ENCODE peak calls at places on chromosomes 6 and 20, in eight cellular contexts. Z, V, B, L, E, Y, X and K are unnamed samples.

GRCh38 chr20:49983848-49984408 is 1.1 kb downstream of the SNAI1 start:
- DNase-seq in Z (peak; percentile 58), V (no peak), B (peak; percentile 63), L (no peak), E (no peak), Y (peak; percentile 69), X (no peak), K (no peak)

GRCh38 chr20:828987-829386 is 4.5 kb upstream of the FAM110A start:
- DNase-seq in Z (no peak), V (peak; percentile 12), B (no peak), L (no peak), E (no peak), Y (no peak), X (no peak), K (no peak)

GRCh38 chr6:88952065-88952704 is 11.2 kb downstream of the RNGTT start:
- DNase-seq in Z (no peak), V (no peak), B (no peak), L (no peak), E (no peak), Y (no peak), X (no peak), K (peak; percentile 9)

GRCh38 chr6:53573299-53573698 is 28.4 kb upstream of the GCLC start:
- DNase-seq in Z (no peak), V (no peak), B (no peak), L (no peak), E (no peak), Y (peak; percentile 62), X (no peak), K (no peak)

GRCh38 chr6:1657116-1657776 is 47.5 kb downstream of the FOXC1 start:
- DNase-seq in Z (no peak), V (no peak), B (no peak), L (no peak), E (no peak), Y (no peak), X (no peak), K (no peak)

GRCh38 chr6:108363756-108364356 is 69.0 kb downstream of the AFG1L start:
- DNase-seq in Z (no peak), V (no peak), B (no peak), L (no peak), E (no peak), Y (no peak), X (no peak), K (peak; percentile 67)

GRCh38 chr6:168121308-168121665 is 42.3 kb upstream of the FRMD1 start:
- DNase-seq in Z (no peak), V (peak; percentile 61), B (no peak), L (no peak), E (no peak), Y (no peak), X (no peak), K (no peak)

GRCh38 chr6:123986938-123987337 is 183.3 kb downstream of the NKAIN2 start:
- DNase-seq in Z (no peak), V (no peak), B (no peak), L (no peak), E (no peak), Y (no peak), X (no peak), K (no peak)

GRCh38 chr6:89368107-89368506 is 15.6 kb upstream of the UBE2J1 start:
- DNase-seq in Z (peak; percentile 83), V (no peak), B (peak; percentile 65), L (peak; percentile 36), E (peak; percentile 59), Y (peak; percentile 60), X (peak; percentile 59), K (peak; percentile 36)

GRCh38 chr6:57328074-57328473 is 10.6 kb downstream of the PRIM2 start:
- DNase-seq in Z (no peak), V (no peak), B (no peak), L (no peak), E (no peak), Y (no peak), X (no peak), K (no peak)

GRCh38 chr6:41519305-41519747 is 26.9 kb upstream of the FOXP4 start:
- DNase-seq in Z (no peak), V (no peak), B (no peak), L (no peak), E (no peak), Y (no peak), X (no peak), K (no peak)

GRCh38 chr6:12637960-12638641 is 78.5 kb upstream of the PHACTR1 start:
- DNase-seq in Z (peak; percentile 65), V (no peak), B (peak; percentile 18), L (no peak), E (no peak), Y (peak; percentile 32), X (peak; percentile 14), K (peak; percentile 81)

GRCh38 chr6:8108031-8108660 is 5.8 kb upstream of the EEF1E1 start:
- DNase-seq in Z (peak; percentile 84), V (no peak), B (peak; percentile 95), L (no peak), E (no peak), Y (no peak), X (no peak), K (peak; percentile 94)

GRCh38 chr20:59836768-59837167 is 96.7 kb downstream of the SYCP2 start:
- DNase-seq in Z (no peak), V (no peak), B (no peak), L (no peak), E (no peak), Y (peak; percentile 8), X (no peak), K (peak; percentile 42)

GRCh38 chr6:130681028-130681427 is 146.2 kb upstream of the SMLR1 start:
- DNase-seq in Z (peak; percentile 73), V (no peak), B (peak; percentile 85), L (no peak), E (no peak), Y (no peak), X (no peak), K (peak; percentile 81)

GRCh38 chr6:147972436-147972835 is 370.2 kb upstream of the SASH1 start:
- DNase-seq in Z (no peak), V (no peak), B (no peak), L (no peak), E (no peak), Y (no peak), X (no peak), K (no peak)

GRCh38 chr6:137589067-137589848 is 95.1 kb upstream of the OLIG3 start:
- DNase-seq in Z (no peak), V (no peak), B (peak; percentile 36), L (peak; percentile 39), E (peak; percentile 64), Y (peak; percentile 54), X (no peak), K (peak; percentile 47)

GRCh38 chr6:12071064-12071615 is 59.0 kb downstream of the HIVEP1 start:
- DNase-seq in Z (no peak), V (no peak), B (no peak), L (no peak), E (no peak), Y (no peak), X (no peak), K (peak; percentile 52)

GRCh38 chr6:166862287-166862977 is 93.9 kb downstream of the RNASET2 start:
- DNase-seq in Z (peak; percentile 21), V (peak; percentile 83), B (no peak), L (no peak), E (peak; percentile 33), Y (peak; percentile 91), X (peak; percentile 22), K (no peak)

GRCh38 chr20:56043227-56043626 is 37.9 kb upstream of the CBLN4 start:
- DNase-seq in Z (no peak), V (no peak), B (no peak), L (no peak), E (no peak), Y (no peak), X (no peak), K (no peak)

GRCh38 chr20:5221078-5221430 is 94.2 kb downstream of the CDS2 start:
- DNase-seq in Z (peak; percentile 4), V (no peak), B (no peak), L (no peak), E (no peak), Y (no peak), X (no peak), K (no peak)

GRCh38 chr6:158630944-158631616 is 13.5 kb downstream of the DYNLT1 start:
- DNase-seq in Z (no peak), V (no peak), B (peak; percentile 60), L (no peak), E (no peak), Y (no peak), X (no peak), K (peak; percentile 74)

GRCh38 chr6:158344534-158344933 is 32.3 kb downstream of the TULP4 start:
- DNase-seq in Z (no peak), V (no peak), B (no peak), L (no peak), E (no peak), Y (no peak), X (no peak), K (no peak)

DNA sequence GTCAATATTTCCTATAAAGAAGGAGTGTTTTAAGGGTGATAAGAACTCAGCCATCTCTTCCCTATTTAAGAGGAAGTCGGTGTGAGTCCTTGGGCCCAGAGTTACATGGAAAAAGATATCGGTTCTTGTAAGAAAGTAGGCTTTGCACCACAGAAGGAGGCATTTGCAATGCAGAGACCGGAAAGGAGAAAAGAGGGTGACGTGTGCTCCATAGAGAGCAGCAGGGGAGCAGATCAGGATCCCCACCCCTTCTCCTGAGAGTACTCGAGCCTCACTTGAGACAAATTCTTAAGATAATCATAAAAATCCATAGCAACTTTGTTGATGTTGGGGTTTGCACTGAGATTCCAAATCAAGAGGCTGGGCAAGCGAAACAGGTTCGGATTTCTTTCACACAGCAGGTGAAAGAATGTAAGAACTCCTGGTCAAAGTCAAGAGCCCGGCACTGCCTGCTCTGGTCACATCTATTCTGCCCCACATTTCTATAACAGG is 27.8 kb downstream of the FOXA2 start:
- DNase-seq in Z (no peak), V (no peak), B (no peak), L (no peak), E (no peak), Y (no peak), X (no peak), K (no peak)
- H3K27me3 ChIP-seq in Z (peaks cover 47% of the 10 kb centered on the region), V (peaks cover 74% of the 10 kb centered on the region), B (no peaks in the 10 kb centered on the region), L (no peaks in the 10 kb centered on the region), E (no peaks in the 10 kb centered on the region), Y (peaks cover 52% of the 10 kb centered on the region), X (peaks cover 90% of the 10 kb centered on the region), K (no peaks in the 10 kb centered on the region)

GRCh38 chr20:20495719-20496474 is 128.0 kb downstream of the INSM1 start:
- DNase-seq in Z (no peak), V (no peak), B (no peak), L (no peak), E (no peak), Y (no peak), X (no peak), K (no peak)
- H3K36me3 ChIP-seq in Z (peaks cover 15% of the 10 kb centered on the region), V (peaks cover 33% of the 10 kb centered on the region), B (no peaks in the 10 kb centered on the region), L (peaks cover 12% of the 10 kb centered on the region), E (peaks cover 16% of the 10 kb centered on the region), Y (no peaks in the 10 kb centered on the region), X (peaks cover 85% of the 10 kb centered on the region), K (peaks cover 5% of the 10 kb centered on the region)

GRCh38 chr6:99607416-99608036 is 893 bp downstream of the PRDM13 start:
- DNase-seq in Z (no peak), V (no peak), B (no peak), L (no peak), E (no peak), Y (peak; percentile 55), X (no peak), K (no peak)
- H3K27me3 ChIP-seq in Z (peaks cover 97% of the 10 kb centered on the region), V (peaks cover 100% of the 10 kb centered on the region), B (peaks cover 90% of the 10 kb centered on the region), L (peaks cover 67% of the 10 kb centered on the region), E (peaks cover 74% of the 10 kb centered on the region), Y (peaks cover 100% of the 10 kb centered on the region), X (peaks cover 100% of the 10 kb centered on the region), K (peaks cover 79% of the 10 kb centered on the region)

DNA sequence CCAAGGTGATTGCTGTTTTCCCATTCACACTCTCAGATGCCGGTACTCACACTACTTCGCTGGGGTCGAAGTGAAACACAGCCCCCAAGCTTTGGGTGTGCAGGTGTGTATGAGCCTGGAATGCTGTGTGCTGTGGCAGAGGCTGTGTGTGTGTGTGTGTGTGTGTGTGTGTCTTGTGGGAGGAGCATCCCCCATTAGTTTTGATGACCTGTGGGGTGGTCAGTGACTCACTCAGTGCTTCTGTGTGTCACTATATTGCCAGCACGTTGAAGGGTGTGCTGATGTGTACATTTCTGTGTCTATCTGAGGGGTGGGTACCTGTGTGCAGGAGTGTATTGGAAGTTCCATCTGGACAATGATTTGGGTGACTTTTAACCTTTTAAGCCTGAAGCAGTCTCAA is 5.0 kb upstream of the SLC12A5 start:
- DNase-seq in Z (no peak), V (no peak), B (no peak), L (no peak), E (no peak), Y (no peak), X (no peak), K (peak; percentile 44)
- H3K36me3 ChIP-seq in Z (no peaks in the 10 kb centered on the region), V (no peaks in the 10 kb centered on the region), B (no peaks in the 10 kb centered on the region), L (no peaks in the 10 kb centered on the region), E (no peaks in the 10 kb centered on the region), Y (no peaks in the 10 kb centered on the region), X (no peaks in the 10 kb centered on the region), K (no peaks in the 10 kb centered on the region)